ENCODE peak calls at places on chromosomes 3 and 15, in seven cellular contexts. One of them, this sample, is unnamed.

GRCh38 chr15:58212909-58213526 is 74.8 kb downstream of the AQP9 start:
- DNase-seq in neural progenitor cell: peak; percentile 62
- DNase-seq in cardiac muscle cell: peak; percentile 52
- DNase-seq in ELF-1: no peak
- DNase-seq in stimulated activated naive CD4-positive, alpha-beta T cell: no peak
- DNase-seq in lung microvascular endothelial cell: peak; percentile 55
- DNase-seq in activated naive CD8-positive, alpha-beta T cell treated with anti-CD3 and anti-CD28 coated beads, Interleukin-2, amount 50 U/mL, for 16 hours: no peak
- DNase-seq in this sample: peak; percentile 38

GRCh38 chr3:195697582-195698324 is 23.0 kb upstream of the MUC20 start:
- DNase-seq in neural progenitor cell: peak; percentile 79
- DNase-seq in cardiac muscle cell: no peak
- DNase-seq in ELF-1: peak; percentile 76
- DNase-seq in stimulated activated naive CD4-positive, alpha-beta T cell: no peak
- DNase-seq in lung microvascular endothelial cell: peak; percentile 43
- DNase-seq in activated naive CD8-positive, alpha-beta T cell treated with anti-CD3 and anti-CD28 coated beads, Interleukin-2, amount 50 U/mL, for 16 hours: no peak
- DNase-seq in this sample: no peak

GRCh38 chr15:78018968-78019644 is 58.4 kb downstream of the TBC1D2B start:
- DNase-seq in neural progenitor cell: no peak
- DNase-seq in cardiac muscle cell: peak; percentile 50
- DNase-seq in ELF-1: no peak
- DNase-seq in stimulated activated naive CD4-positive, alpha-beta T cell: no peak
- DNase-seq in lung microvascular endothelial cell: no peak
- DNase-seq in activated naive CD8-positive, alpha-beta T cell treated with anti-CD3 and anti-CD28 coated beads, Interleukin-2, amount 50 U/mL, for 16 hours: no peak
- DNase-seq in this sample: no peak

GRCh38 chr3:51946796-51947195 is 4.6 kb downstream of the PARP3 start:
- DNase-seq in neural progenitor cell: no peak
- DNase-seq in cardiac muscle cell: no peak
- DNase-seq in ELF-1: no peak
- DNase-seq in stimulated activated naive CD4-positive, alpha-beta T cell: no peak
- DNase-seq in lung microvascular endothelial cell: no peak
- DNase-seq in activated naive CD8-positive, alpha-beta T cell treated with anti-CD3 and anti-CD28 coated beads, Interleukin-2, amount 50 U/mL, for 16 hours: no peak
- DNase-seq in this sample: no peak

GRCh38 chr3:53822331-53822741 is 23.9 kb downstream of the CHDH start:
- DNase-seq in neural progenitor cell: no peak
- DNase-seq in cardiac muscle cell: no peak
- DNase-seq in ELF-1: no peak
- DNase-seq in stimulated activated naive CD4-positive, alpha-beta T cell: no peak
- DNase-seq in lung microvascular endothelial cell: no peak
- DNase-seq in activated naive CD8-positive, alpha-beta T cell treated with anti-CD3 and anti-CD28 coated beads, Interleukin-2, amount 50 U/mL, for 16 hours: no peak
- DNase-seq in this sample: no peak

GRCh38 chr15:58332676-58333400 is 99.0 kb upstream of the LIPC start:
- DNase-seq in neural progenitor cell: no peak
- DNase-seq in cardiac muscle cell: no peak
- DNase-seq in ELF-1: no peak
- DNase-seq in stimulated activated naive CD4-positive, alpha-beta T cell: no peak
- DNase-seq in lung microvascular endothelial cell: peak; percentile 17
- DNase-seq in activated naive CD8-positive, alpha-beta T cell treated with anti-CD3 and anti-CD28 coated beads, Interleukin-2, amount 50 U/mL, for 16 hours: no peak
- DNase-seq in this sample: no peak

GRCh38 chr3:167382127-167382526 is 2.0 kb upstream of the ZBBX start:
- DNase-seq in neural progenitor cell: no peak
- DNase-seq in cardiac muscle cell: no peak
- DNase-seq in ELF-1: no peak
- DNase-seq in stimulated activated naive CD4-positive, alpha-beta T cell: no peak
- DNase-seq in lung microvascular endothelial cell: no peak
- DNase-seq in activated naive CD8-positive, alpha-beta T cell treated with anti-CD3 and anti-CD28 coated beads, Interleukin-2, amount 50 U/mL, for 16 hours: no peak
- DNase-seq in this sample: no peak

GRCh38 chr3:37862219-37862711 is 585 bp downstream of the CTDSPL start:
- DNase-seq in neural progenitor cell: peak; percentile 51
- DNase-seq in cardiac muscle cell: peak; percentile 53
- DNase-seq in ELF-1: peak; percentile 31
- DNase-seq in stimulated activated naive CD4-positive, alpha-beta T cell: no peak
- DNase-seq in lung microvascular endothelial cell: no peak
- DNase-seq in activated naive CD8-positive, alpha-beta T cell treated with anti-CD3 and anti-CD28 coated beads, Interleukin-2, amount 50 U/mL, for 16 hours: no peak
- DNase-seq in this sample: peak; percentile 44

GRCh38 chr15:60580068-60580467 is 101.1 kb upstream of the ICE2 start:
- DNase-seq in neural progenitor cell: no peak
- DNase-seq in cardiac muscle cell: no peak
- DNase-seq in ELF-1: no peak
- DNase-seq in stimulated activated naive CD4-positive, alpha-beta T cell: peak; percentile 43
- DNase-seq in lung microvascular endothelial cell: no peak
- DNase-seq in activated naive CD8-positive, alpha-beta T cell treated with anti-CD3 and anti-CD28 coated beads, Interleukin-2, amount 50 U/mL, for 16 hours: no peak
- DNase-seq in this sample: no peak

GRCh38 chr3:126413693-126414080 is 19.0 kb downstream of the CFAP100 start:
- DNase-seq in neural progenitor cell: no peak
- DNase-seq in cardiac muscle cell: no peak
- DNase-seq in ELF-1: no peak
- DNase-seq in stimulated activated naive CD4-positive, alpha-beta T cell: no peak
- DNase-seq in lung microvascular endothelial cell: no peak
- DNase-seq in activated naive CD8-positive, alpha-beta T cell treated with anti-CD3 and anti-CD28 coated beads, Interleukin-2, amount 50 U/mL, for 16 hours: no peak
- DNase-seq in this sample: peak; percentile 29

GRCh38 chr15:78638658-78639314 is 2.2 kb downstream of the CHRNB4 start:
- DNase-seq in neural progenitor cell: peak; percentile 94
- DNase-seq in cardiac muscle cell: peak; percentile 93
- DNase-seq in ELF-1: peak; percentile 85
- DNase-seq in stimulated activated naive CD4-positive, alpha-beta T cell: no peak
- DNase-seq in lung microvascular endothelial cell: peak; percentile 40
- DNase-seq in activated naive CD8-positive, alpha-beta T cell treated with anti-CD3 and anti-CD28 coated beads, Interleukin-2, amount 50 U/mL, for 16 hours: peak; percentile 21
- DNase-seq in this sample: peak; percentile 76

GRCh38 chr3:180973543-180973942 is 16.0 kb downstream of the DNAJC19 start:
- DNase-seq in neural progenitor cell: no peak
- DNase-seq in cardiac muscle cell: no peak
- DNase-seq in ELF-1: no peak
- DNase-seq in stimulated activated naive CD4-positive, alpha-beta T cell: no peak
- DNase-seq in lung microvascular endothelial cell: no peak
- DNase-seq in activated naive CD8-positive, alpha-beta T cell treated with anti-CD3 and anti-CD28 coated beads, Interleukin-2, amount 50 U/mL, for 16 hours: no peak
- DNase-seq in this sample: no peak

GRCh38 chr15:79721256-79721655 is 175.6 kb downstream of the MTHFS start:
- DNase-seq in neural progenitor cell: no peak
- DNase-seq in cardiac muscle cell: no peak
- DNase-seq in ELF-1: no peak
- DNase-seq in stimulated activated naive CD4-positive, alpha-beta T cell: no peak
- DNase-seq in lung microvascular endothelial cell: no peak
- DNase-seq in activated naive CD8-positive, alpha-beta T cell treated with anti-CD3 and anti-CD28 coated beads, Interleukin-2, amount 50 U/mL, for 16 hours: no peak
- DNase-seq in this sample: no peak

GRCh38 chr15:78761891-78762385 is 49.3 kb downstream of the ADAMTS7 start:
- DNase-seq in neural progenitor cell: no peak
- DNase-seq in cardiac muscle cell: no peak
- DNase-seq in ELF-1: no peak
- DNase-seq in stimulated activated naive CD4-positive, alpha-beta T cell: no peak
- DNase-seq in lung microvascular endothelial cell: no peak
- DNase-seq in activated naive CD8-positive, alpha-beta T cell treated with anti-CD3 and anti-CD28 coated beads, Interleukin-2, amount 50 U/mL, for 16 hours: no peak
- DNase-seq in this sample: no peak

GRCh38 chr3:190701096-190701532 is 161.4 kb downstream of the GMNC start:
- DNase-seq in neural progenitor cell: peak; percentile 52
- DNase-seq in cardiac muscle cell: peak; percentile 58
- DNase-seq in ELF-1: peak; percentile 47
- DNase-seq in stimulated activated naive CD4-positive, alpha-beta T cell: no peak
- DNase-seq in lung microvascular endothelial cell: peak; percentile 46
- DNase-seq in activated naive CD8-positive, alpha-beta T cell treated with anti-CD3 and anti-CD28 coated beads, Interleukin-2, amount 50 U/mL, for 16 hours: no peak
- DNase-seq in this sample: peak; percentile 73

GRCh38 chr3:135982404-135982761 is 16.9 kb downstream of the PPP2R3A start:
- DNase-seq in neural progenitor cell: no peak
- DNase-seq in cardiac muscle cell: no peak
- DNase-seq in ELF-1: no peak
- DNase-seq in stimulated activated naive CD4-positive, alpha-beta T cell: no peak
- DNase-seq in lung microvascular endothelial cell: no peak
- DNase-seq in activated naive CD8-positive, alpha-beta T cell treated with anti-CD3 and anti-CD28 coated beads, Interleukin-2, amount 50 U/mL, for 16 hours: no peak
- DNase-seq in this sample: no peak

GRCh38 chr3:60636846-60637245 is 614.4 kb downstream of the FHIT start:
- DNase-seq in neural progenitor cell: peak; percentile 8
- DNase-seq in cardiac muscle cell: no peak
- DNase-seq in ELF-1: peak; percentile 70
- DNase-seq in stimulated activated naive CD4-positive, alpha-beta T cell: no peak
- DNase-seq in lung microvascular endothelial cell: no peak
- DNase-seq in activated naive CD8-positive, alpha-beta T cell treated with anti-CD3 and anti-CD28 coated beads, Interleukin-2, amount 50 U/mL, for 16 hours: no peak
- DNase-seq in this sample: peak; percentile 44

GRCh38 chr3:32359766-32360513 is 31.7 kb upstream of the CMTM7 start:
- DNase-seq in neural progenitor cell: peak; percentile 66
- DNase-seq in cardiac muscle cell: no peak
- DNase-seq in ELF-1: peak; percentile 85
- DNase-seq in stimulated activated naive CD4-positive, alpha-beta T cell: no peak
- DNase-seq in lung microvascular endothelial cell: no peak
- DNase-seq in activated naive CD8-positive, alpha-beta T cell treated with anti-CD3 and anti-CD28 coated beads, Interleukin-2, amount 50 U/mL, for 16 hours: no peak
- DNase-seq in this sample: peak; percentile 50

GRCh38 chr3:134073583-134073945 is 43.8 kb upstream of the SLCO2A1 start:
- DNase-seq in neural progenitor cell: no peak
- DNase-seq in cardiac muscle cell: no peak
- DNase-seq in ELF-1: no peak
- DNase-seq in stimulated activated naive CD4-positive, alpha-beta T cell: no peak
- DNase-seq in lung microvascular endothelial cell: no peak
- DNase-seq in activated naive CD8-positive, alpha-beta T cell treated with anti-CD3 and anti-CD28 coated beads, Interleukin-2, amount 50 U/mL, for 16 hours: no peak
- DNase-seq in this sample: no peak

GRCh38 chr3:142929109-142929508 is 34.4 kb downstream of the PAQR9 start:
- DNase-seq in neural progenitor cell: peak; percentile 38
- DNase-seq in cardiac muscle cell: no peak
- DNase-seq in ELF-1: peak; percentile 48
- DNase-seq in stimulated activated naive CD4-positive, alpha-beta T cell: no peak
- DNase-seq in lung microvascular endothelial cell: peak; percentile 61
- DNase-seq in activated naive CD8-positive, alpha-beta T cell treated with anti-CD3 and anti-CD28 coated beads, Interleukin-2, amount 50 U/mL, for 16 hours: no peak
- DNase-seq in this sample: peak; percentile 62

GRCh38 chr3:141940204-141940776 is 63.8 kb downstream of the ATP1B3 start:
- DNase-seq in neural progenitor cell: peak; percentile 15
- DNase-seq in cardiac muscle cell: no peak
- DNase-seq in ELF-1: peak; percentile 53
- DNase-seq in stimulated activated naive CD4-positive, alpha-beta T cell: no peak
- DNase-seq in lung microvascular endothelial cell: peak; percentile 65
- DNase-seq in activated naive CD8-positive, alpha-beta T cell treated with anti-CD3 and anti-CD28 coated beads, Interleukin-2, amount 50 U/mL, for 16 hours: no peak
- DNase-seq in this sample: no peak

GRCh38 chr3:60652829-60653228 is 598.4 kb downstream of the FHIT start:
- DNase-seq in neural progenitor cell: no peak
- DNase-seq in cardiac muscle cell: no peak
- DNase-seq in ELF-1: no peak
- DNase-seq in stimulated activated naive CD4-positive, alpha-beta T cell: no peak
- DNase-seq in lung microvascular endothelial cell: no peak
- DNase-seq in activated naive CD8-positive, alpha-beta T cell treated with anti-CD3 and anti-CD28 coated beads, Interleukin-2, amount 50 U/mL, for 16 hours: no peak
- DNase-seq in this sample: no peak

This sample was measured in Caco-2.